ENCODE peak calls at places on chromosomes 13 and 19, in six cellular contexts. R is ELF-1; J is endothelial cell; K is thoracic aorta; Y is caudate nucleus; I is activated CD4-positive, alpha-beta T cell treated with anti-CD3 and anti-CD28 coated beads, Interleukin-2, amount 10 ng/mL, durations not matched to agents 7 days and 5 days. Q is an unnamed sample.

GRCh38 chr19:21590868-21591267 is 85.5 kb downstream of the ZNF429 start:
- DNase-seq in K (no peak), I (no peak), R (no peak), Y (no peak), J (no peak), Q (no peak)

GRCh38 chr13:100304241-100304640 is 215.3 kb downstream of the PCCA start:
- DNase-seq in K (no peak), R (no peak), I (no peak), Y (no peak), J (no peak), Q (no peak)

GRCh38 chr19:55452381-55453325 is 8.8 kb downstream of the ISOC2 start:
- DNase-seq in K (no peak), J (peak), Y (peak), R (peak), I (peak), Q (peak)

GRCh38 chr19:14102102-14102696 is 11.6 kb upstream of the SAMD1 start:
- DNase-seq in K (no peak), Y (no peak), R (no peak), J (no peak), I (no peak), Q (no peak)

GRCh38 chr19:49335071-49335783 is at the start of gene CD37:
- DNase-seq in J (no peak), K (no peak), R (no peak), Y (no peak), I (peak), Q (no peak)

GRCh38 chr19:33108161-33108560 is 23.8 kb upstream of the WDR88 start:
- DNase-seq in R (no peak), J (no peak), K (no peak), Y (no peak), I (no peak), Q (peak)

GRCh38 chr13:101025925-101026324 is 351.3 kb upstream of the TMTC4 start:
- DNase-seq in I (no peak), R (no peak), J (no peak), Y (no peak), K (no peak), Q (no peak)

GRCh38 chr19:46408611-46409039 is 4.7 kb downstream of the CCDC8 start:
- DNase-seq in R (no peak), K (peak), Y (no peak), J (no peak), I (no peak), Q (no peak)

GRCh38 chr13:63540042-63540441 is 2124.4 kb upstream of the PCDH20 start:
- DNase-seq in I (no peak), Y (no peak), R (no peak), J (no peak), K (no peak), Q (no peak)

GRCh38 chr19:13937479-13938360 is 497 bp downstream of the PODNL1 start:
- DNase-seq in J (no peak), I (no peak), R (no peak), K (no peak), Y (no peak), Q (no peak)

GRCh38 chr13:23159205-23159586 is 21.6 kb upstream of the SGCG start:
- DNase-seq in I (peak), Y (no peak), K (no peak), J (peak), R (peak), Q (no peak)

GRCh38 chr13:31614704-31615103 is 124.6 kb upstream of the RXFP2 start:
- DNase-seq in Y (no peak), I (no peak), K (no peak), J (no peak), R (no peak), Q (no peak)

GRCh38 chr19:49614096-49614857 is 23.3 kb downstream of the PRR12 start:
- DNase-seq in R (no peak), I (no peak), Y (no peak), K (no peak), J (no peak), Q (no peak)

GRCh38 chr13:35855531-35856019 is 275.6 kb downstream of the DCLK1 start:
- DNase-seq in R (peak), J (no peak), I (no peak), K (no peak), Y (no peak), Q (peak)

GRCh38 chr19:14517446-14517839 is 754 bp downstream of the DNAJB1 start:
- DNase-seq in R (no peak), K (no peak), I (no peak), J (no peak), Y (no peak), Q (no peak)

GRCh38 chr19:49592486-49593232 is 1.7 kb downstream of the PRR12 start:
- DNase-seq in I (peak), J (no peak), Y (no peak), K (no peak), R (peak), Q (no peak)

GRCh38 chr19:30116984-30117555 is 175.0 kb downstream of the URI1 start:
- DNase-seq in R (peak), I (no peak), J (no peak), Y (no peak), K (no peak), Q (no peak)

GRCh38 chr13:40064723-40065122 is 409.3 kb downstream of the COG6 start:
- DNase-seq in K (peak), J (no peak), R (no peak), Y (no peak), I (no peak), Q (no peak)

GRCh38 chr19:32469796-32470195 is 64.2 kb downstream of the DPY19L3 start:
- DNase-seq in Y (no peak), R (no peak), I (no peak), J (no peak), K (no peak), Q (no peak)

GRCh38 chr19:2315818-2316353 is 7.9 kb upstream of the LINGO3 start:
- DNase-seq in R (peak), K (no peak), J (peak), I (peak), Y (no peak), Q (peak)

GRCh38 chr19:44602071-44602470 is 11.3 kb upstream of the IGSF23 start:
- DNase-seq in Y (no peak), R (peak), K (no peak), J (no peak), I (no peak), Q (no peak)

GRCh38 chr19:52662631-52663030 is 24.5 kb upstream of the ZNF83 start:
- DNase-seq in J (no peak), K (no peak), R (no peak), Y (no peak), I (no peak), Q (no peak)